ENCODE peak calls at places on chromosomes 2 and 18, in seven cellular contexts. S is HCT116, W is HepG2, O is H1, U is K562, H is GM12878, J is SK-N-SH. B is an unnamed sample.

GRCh38 chr2:240419321-240419720 is 16.1 kb upstream of the GPC1 start:
- DNase-seq in S (no peak), W (no peak), O (no peak), U (no peak), H (no peak), J (no peak), B (no peak)

GRCh38 chr2:42196403-42197267 is 27.5 kb downstream of the EML4 start:
- DNase-seq in S (peak), W (peak), O (peak), U (peak), H (peak), J (peak), B (peak)

GRCh38 chr2:10709290-10709939 is 12.0 kb upstream of the ATP6V1C2 start:
- DNase-seq in S (peak), W (peak), O (peak), U (peak), H (no peak), J (peak), B (peak)

GRCh38 chr18:8609711-8610441 is 639 bp downstream of the RAB12 start:
- DNase-seq in S (no peak), W (no peak), O (no peak), U (peak), H (no peak), J (peak), B (no peak)

GRCh38 chr2:98486374-98486981 is 41.8 kb downstream of the INPP4A start:
- DNase-seq in S (no peak), W (no peak), O (no peak), U (no peak), H (no peak), J (no peak), B (no peak)

GRCh38 chr2:11744631-11745394 is 1.6 kb upstream of the LPIN1 start:
- DNase-seq in S (peak), W (peak), O (no peak), U (peak), H (no peak), J (peak), B (no peak)

GRCh38 chr2:129913695-129914495 is 65.6 kb upstream of the RAB6C start:
- DNase-seq in S (no peak), W (no peak), O (no peak), U (no peak), H (no peak), J (no peak), B (no peak)

GRCh38 chr2:83817511-83817910 is 641.6 kb downstream of the SUCLG1 start:
- DNase-seq in S (peak), W (no peak), O (no peak), U (no peak), H (no peak), J (no peak), B (no peak)

GRCh38 chr2:201698588-201699226 is at the start of gene MPP4:
- DNase-seq in S (no peak), W (no peak), O (no peak), U (no peak), H (no peak), J (peak), B (no peak)

GRCh38 chr18:6950641-6951040 is 167.0 kb downstream of the LAMA1 start:
- DNase-seq in S (no peak), W (no peak), O (no peak), U (no peak), H (no peak), J (no peak), B (no peak)

GRCh38 chr2:222193328-222194008 is 105.3 kb downstream of the PAX3 start:
- DNase-seq in S (no peak), W (no peak), O (no peak), U (no peak), H (no peak), J (no peak), B (no peak)

GRCh38 chr18:57029761-57030160 is 117.1 kb upstream of the BOD1L2 start:
- DNase-seq in S (no peak), W (peak), O (no peak), U (no peak), H (no peak), J (no peak), B (no peak)

GRCh38 chr18:48194787-48195186 is 214.4 kb downstream of the ZBTB7C start:
- DNase-seq in S (no peak), W (no peak), O (no peak), U (no peak), H (no peak), J (no peak), B (no peak)

GRCh38 chr18:48683661-48684060 is 144.8 kb downstream of the CTIF start:
- DNase-seq in S (no peak), W (no peak), O (no peak), U (no peak), H (no peak), J (no peak), B (no peak)

GRCh38 chr2:38432827-38433606 is 55.9 kb upstream of the ATL2 start:
- DNase-seq in S (no peak), W (peak), O (no peak), U (no peak), H (no peak), J (no peak), B (no peak)

GRCh38 chr18:13577091-13577697 is 149.2 kb downstream of the FAM210A start:
- DNase-seq in S (no peak), W (no peak), O (no peak), U (no peak), H (peak), J (no peak), B (no peak)

GRCh38 chr2:239499989-239500914 is 99.4 kb upstream of the HDAC4 start:
- DNase-seq in S (no peak), W (no peak), O (no peak), U (no peak), H (no peak), J (no peak), B (no peak)

GRCh38 chr2:113046465-113046864 is 6.2 kb downstream of the IL36B start:
- DNase-seq in S (no peak), W (no peak), O (no peak), U (no peak), H (no peak), J (no peak), B (no peak)

GRCh38 chr2:65228249-65228750 is 669 bp downstream of the ACTR2 start:
- DNase-seq in S (no peak), W (peak), O (no peak), U (peak), H (peak), J (peak), B (no peak)

GRCh38 chr2:135785032-135785431 is 43.4 kb downstream of the UBXN4 start:
- DNase-seq in S (no peak), W (peak), O (no peak), U (no peak), H (no peak), J (no peak), B (no peak)

DNA sequence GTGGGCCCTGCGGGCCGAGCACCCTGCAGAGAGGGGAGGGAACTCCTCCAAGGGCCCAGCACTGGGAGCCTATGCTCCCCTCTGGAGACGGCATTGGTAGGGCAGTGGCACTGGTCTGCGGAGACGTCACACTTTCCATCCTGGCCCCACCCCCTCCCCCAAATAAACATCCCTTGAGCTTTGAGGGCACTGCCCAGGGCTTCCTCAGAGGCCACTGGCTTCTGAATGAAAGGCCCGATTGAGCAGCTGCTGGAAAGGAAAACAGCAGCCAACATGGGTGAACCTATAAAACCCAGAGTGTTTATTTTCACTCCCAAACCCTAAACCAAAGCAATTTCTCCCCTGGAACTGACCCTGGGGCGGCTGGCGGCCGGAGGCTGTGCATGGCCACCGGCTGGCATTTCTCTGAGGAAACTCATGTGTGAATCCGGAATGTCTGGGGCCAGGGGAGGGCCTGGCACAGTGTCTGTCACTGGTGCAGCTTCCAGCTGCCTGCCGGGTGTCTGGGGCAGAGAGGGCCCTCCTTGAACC is 138.9 kb downstream of the DYSF start:
- DNase-seq in S (no peak), W (no peak), O (no peak), U (no peak), H (no peak), J (no peak), B (no peak)
- TF ChIP-seq JUND in S (no peak), W (no peak), O (no peak), U (no peak), H (no peak), J (no peak), B (no peak)

DNA sequence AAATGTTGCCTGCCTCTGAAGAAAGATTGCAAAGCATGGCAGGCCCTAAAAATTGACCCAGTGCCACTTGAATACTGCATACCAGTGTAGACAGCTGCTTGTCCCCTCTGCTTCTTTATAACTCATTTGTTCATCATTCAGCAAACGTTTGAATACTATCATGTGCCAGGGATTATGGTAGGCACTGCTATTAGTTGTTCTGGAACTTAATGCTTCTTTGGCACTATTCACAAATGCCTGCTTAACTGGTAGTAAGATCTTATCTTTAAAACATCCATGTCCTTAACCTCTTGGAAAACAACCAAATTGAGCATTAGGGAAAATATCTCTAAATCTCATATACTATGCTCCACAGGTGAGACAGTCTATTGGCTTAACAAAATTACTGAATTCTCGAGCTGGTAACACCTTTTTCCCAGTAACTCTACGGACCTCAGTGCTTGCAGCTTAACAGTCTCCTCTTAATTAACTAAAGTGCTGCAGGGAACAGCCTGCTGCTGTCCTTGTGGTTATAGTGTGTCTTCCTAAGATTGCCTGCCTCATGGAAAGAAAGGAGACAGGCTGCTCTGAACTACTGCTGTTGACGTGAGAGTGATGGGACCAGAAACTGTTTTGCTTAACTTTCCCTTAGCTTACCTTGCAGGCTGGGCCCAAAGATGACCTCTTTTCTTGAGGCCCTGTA is 93.2 kb downstream of the MIB1 start:
- DNase-seq in S (no peak), W (no peak), O (no peak), U (no peak), H (no peak), J (peak), B (no peak)
- TF ChIP-seq JUND in S (no peak), W (no peak), O (no peak), U (no peak), H (no peak), J (no peak), B (no peak)

DNA sequence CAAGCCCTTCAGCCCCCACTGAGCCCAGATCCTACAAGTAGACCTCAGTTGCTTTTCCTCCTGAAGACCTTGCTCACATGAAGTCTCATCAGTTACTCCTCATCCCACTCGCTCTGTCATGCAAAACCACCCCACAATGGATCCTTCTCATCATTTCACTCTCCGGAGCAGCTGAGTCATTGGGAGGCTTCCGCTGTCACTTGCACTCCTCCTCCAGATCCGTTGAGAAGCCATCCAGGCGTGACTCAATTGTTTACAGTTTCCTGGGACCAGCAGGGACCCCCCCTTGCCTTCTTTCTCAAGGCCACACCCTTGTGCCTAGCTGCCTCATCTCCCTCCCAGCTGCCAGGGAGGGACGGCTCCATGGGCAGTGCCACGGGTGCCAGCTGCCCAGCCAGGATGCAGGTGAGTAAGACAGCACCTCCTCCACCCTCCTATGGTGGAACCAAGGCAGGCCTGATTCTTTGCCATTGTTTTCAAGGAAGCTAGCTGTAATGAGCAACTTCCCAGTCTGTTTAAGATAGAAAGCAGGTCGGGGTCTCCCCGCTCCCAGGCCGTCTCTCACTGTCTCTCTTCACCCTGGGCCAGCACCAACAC is 16.3 kb downstream of the GPR55 start:
- DNase-seq in S (peak), W (peak), O (no peak), U (peak), H (no peak), J (no peak), B (no peak)
- TF ChIP-seq JUND in S (peak), W (no peak), O (no peak), U (peak), H (no peak), J (no peak), B (no peak)

GRCh38 chr2:111694690-111695089 is 189.3 kb downstream of the ANAPC1 start:
- DNase-seq in S (no peak), W (no peak), O (no peak), U (no peak), H (no peak), J (no peak), B (no peak)
- TF ChIP-seq JUND in S (no peak), W (no peak), O (no peak), U (no peak), H (no peak), J (peak), B (no peak)

DNA sequence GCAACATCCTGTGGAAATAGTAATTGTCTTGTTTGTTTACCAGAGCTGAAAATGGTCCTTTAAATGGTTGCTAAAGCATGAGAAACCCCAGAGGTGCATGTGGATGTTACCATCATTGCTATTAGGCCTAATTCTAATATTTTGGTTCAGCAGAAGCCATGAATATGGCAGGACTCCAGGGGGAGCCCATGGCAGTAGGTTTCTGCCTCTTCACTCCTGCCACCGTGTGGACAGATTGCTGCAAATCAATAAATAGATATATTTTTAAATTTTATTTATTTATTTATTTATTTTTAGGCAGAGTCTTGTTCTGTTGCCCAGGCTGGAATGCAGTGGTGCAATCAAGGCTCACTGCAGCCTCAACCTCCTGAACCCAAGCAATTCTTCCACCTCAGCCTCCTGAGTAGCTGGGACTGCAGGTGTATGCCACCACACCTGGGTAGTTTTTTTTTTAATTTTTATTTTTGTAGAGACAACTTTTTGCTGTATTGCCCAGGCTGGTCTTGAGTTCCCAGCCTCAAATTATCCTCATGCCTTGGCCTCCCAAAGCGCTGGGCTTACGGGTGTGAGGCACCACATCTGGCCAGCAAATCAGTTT is 54.9 kb upstream of the CAPN13 start:
- DNase-seq in S (peak), W (peak), O (peak), U (peak), H (no peak), J (peak), B (peak)
- TF ChIP-seq JUND in S (no peak), W (no peak), O (no peak), U (no peak), H (no peak), J (no peak), B (no peak)

GRCh38 chr2:100104718-100105677 is 37.4 kb downstream of the AFF3 start:
- DNase-seq in S (no peak), W (no peak), O (no peak), U (no peak), H (no peak), J (peak), B (peak)
- TF ChIP-seq JUND in S (no peak), W (no peak), O (no peak), U (no peak), H (no peak), J (no peak), B (no peak)

DNA sequence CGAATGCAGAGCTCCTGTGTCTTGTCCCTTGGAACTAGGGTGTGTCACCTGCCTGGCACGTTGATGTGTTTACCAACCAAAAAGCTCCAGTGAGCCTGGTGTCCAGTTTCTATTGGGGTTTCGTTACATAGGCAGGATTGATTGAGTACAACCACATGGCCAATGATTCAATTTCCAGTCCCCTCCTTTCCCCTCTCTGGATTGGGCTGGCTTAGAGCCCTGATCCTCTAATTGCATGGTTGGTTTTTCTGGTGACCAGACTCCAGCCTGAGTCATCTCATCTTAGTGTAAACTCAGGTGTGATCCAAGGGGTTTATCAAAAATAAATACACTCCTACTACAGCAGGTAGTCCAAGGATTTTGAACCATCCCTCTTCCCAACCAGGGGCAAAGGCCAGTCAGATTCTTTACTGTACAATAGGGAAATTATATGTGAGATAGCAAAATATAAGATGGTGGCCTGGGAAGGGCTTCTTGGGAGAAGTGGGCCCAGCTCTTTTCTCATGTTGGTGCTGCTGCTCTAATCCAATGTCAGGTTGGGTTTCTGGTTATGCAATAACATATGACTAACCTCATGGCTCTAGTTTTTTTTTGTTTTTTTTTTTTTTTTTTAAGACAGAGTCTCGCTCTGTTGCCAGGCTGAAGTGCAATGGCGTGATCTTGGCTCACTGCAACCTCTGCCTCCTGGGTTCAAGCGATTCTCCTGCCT is 64.7 kb upstream of the MGAT5 start:
- DNase-seq in S (peak), W (no peak), O (no peak), U (no peak), H (no peak), J (no peak), B (no peak)
- TF ChIP-seq JUND in S (no peak), W (no peak), O (no peak), U (no peak), H (no peak), J (no peak), B (no peak)

DNA sequence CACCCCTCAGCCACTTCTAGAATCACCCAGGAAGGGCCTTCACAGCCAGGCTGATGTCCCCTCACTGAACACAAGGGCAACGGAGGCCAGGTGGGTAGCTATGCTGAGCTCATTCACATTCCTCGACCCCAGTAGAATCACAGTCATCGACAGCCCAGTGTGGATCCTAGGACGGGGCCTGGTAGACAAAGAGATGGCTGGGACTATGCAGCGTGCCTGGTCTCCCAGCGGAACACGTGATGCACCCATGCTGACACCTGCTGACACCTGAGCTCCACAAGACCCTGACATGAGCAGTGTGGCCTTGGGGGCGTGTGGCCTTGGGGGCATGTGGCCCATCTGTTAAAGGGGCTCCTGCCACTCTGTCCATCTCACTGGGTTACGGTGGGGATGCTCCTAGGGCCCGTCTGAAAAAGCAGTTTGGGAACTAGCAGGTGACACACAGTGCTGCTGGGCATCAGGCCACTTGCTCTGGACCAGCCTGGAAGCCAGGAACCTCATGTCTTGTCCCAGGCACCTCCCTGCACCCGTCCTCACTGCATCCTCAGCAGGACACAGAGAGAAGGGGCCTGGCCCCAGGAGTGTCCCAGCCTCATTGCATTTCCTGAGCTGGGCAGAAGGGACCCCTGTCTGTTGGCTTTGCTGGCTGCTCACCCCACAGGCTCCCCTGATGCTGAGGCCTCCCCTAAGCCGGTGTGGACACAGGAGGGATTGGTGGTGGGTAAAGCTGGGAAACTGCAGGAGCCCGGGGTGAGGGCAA is 9.7 kb downstream of the ECEL1 start:
- DNase-seq in S (no peak), W (no peak), O (no peak), U (no peak), H (no peak), J (no peak), B (no peak)
- TF ChIP-seq JUND in S (no peak), W (no peak), O (no peak), U (no peak), H (no peak), J (no peak), B (no peak)

B was measured in T47D.